ENCODE peak calls at places on chromosomes 4 and X, in four cellular contexts. X, I, D and A are unnamed samples.

GRCh38 chr4:110970642-110971041 is 347.8 kb upstream of the PITX2 start:
- DNase-seq in X (no peak), I (no peak), D (no peak), A (no peak)

GRCh38 chr4:25022198-25022597 is 8.5 kb downstream of the LGI2 start:
- DNase-seq in X (no peak), D (no peak), I (no peak), A (no peak)

GRCh38 chrX:106935175-106935574 is 15.0 kb downstream of the CLDN2 start:
- DNase-seq in D (no peak), X (no peak), I (no peak), A (no peak)

GRCh38 chr4:188109157-188109755 is at the start of gene TRIML2:
- DNase-seq in X (no peak), D (no peak), I (no peak), A (no peak)

GRCh38 chr4:6437682-6438264 is 34.6 kb downstream of the PPP2R2C start:
- DNase-seq in I (no peak), X (no peak), D (no peak), A (no peak)

GRCh38 chr4:112509243-112510190 is 6.5 kb downstream of the NEUROG2 start:
- DNase-seq in I (no peak), D (no peak), X (no peak), A (no peak)

GRCh38 chrX:119981286-119982070 is 37.9 kb upstream of the NKAP start:
- DNase-seq in X (no peak), I (no peak), D (no peak), A (no peak)

GRCh38 chr4:24793219-24794005 is 2.0 kb upstream of the SOD3 start:
- DNase-seq in D (no peak), I (no peak), X (no peak), A (no peak)

GRCh38 chr4:20326977-20327376 is 75.3 kb downstream of the SLIT2 start:
- DNase-seq in X (no peak), D (no peak), I (no peak), A (no peak)

GRCh38 chrX:76538860-76539259 is 111.3 kb downstream of the MAGEE1 start:
- DNase-seq in I (no peak), D (no peak), X (no peak), A (no peak)

GRCh38 chr4:20044502-20044911 is 207.2 kb upstream of the SLIT2 start:
- DNase-seq in D (no peak), I (no peak), X (peak; percentile 53), A (no peak)

GRCh38 chrX:53186363-53186762 is 38.6 kb downstream of the KDM5C start:
- DNase-seq in X (no peak), D (no peak), I (no peak), A (no peak)

GRCh38 chr4:123750044-123750443 is 353.4 kb downstream of the SPRY1 start:
- DNase-seq in D (no peak), X (peak; percentile 93), I (no peak), A (no peak)

GRCh38 chr4:67980512-67980911 is 17.2 kb upstream of the TMPRSS11A start:
- DNase-seq in I (no peak), D (no peak), X (no peak), A (no peak)

GRCh38 chrX:153731117-153731844 is 6.6 kb downstream of the ABCD1 start:
- DNase-seq in X (no peak), D (no peak), I (no peak), A (no peak)

GRCh38 chrX:154327026-154327820 is 31.6 kb downstream of the TKTL1 start:
- DNase-seq in X (no peak), I (no peak), D (no peak), A (no peak)

GRCh38 chr4:41369680-41370079 is 113.0 kb downstream of the UCHL1 start:
- DNase-seq in I (no peak), D (peak; percentile 46), X (peak; percentile 65), A (no peak)

GRCh38 chrX:42028113-42028512 is 104.8 kb upstream of the CASK start:
- DNase-seq in D (no peak), I (no peak), X (no peak), A (no peak)

GRCh38 chr4:37232315-37232714 is 12.2 kb upstream of the NWD2 start:
- DNase-seq in X (no peak), I (no peak), D (no peak), A (no peak)

GRCh38 chr4:90293320-90293719 is 166.1 kb downstream of the CCSER1 start:
- DNase-seq in I (no peak), D (no peak), X (no peak), A (no peak)

GRCh38 chr4:948101-948935 is 16.1 kb downstream of the TMEM175 start:
- DNase-seq in D (no peak), X (no peak), I (no peak), A (no peak)

DNA sequence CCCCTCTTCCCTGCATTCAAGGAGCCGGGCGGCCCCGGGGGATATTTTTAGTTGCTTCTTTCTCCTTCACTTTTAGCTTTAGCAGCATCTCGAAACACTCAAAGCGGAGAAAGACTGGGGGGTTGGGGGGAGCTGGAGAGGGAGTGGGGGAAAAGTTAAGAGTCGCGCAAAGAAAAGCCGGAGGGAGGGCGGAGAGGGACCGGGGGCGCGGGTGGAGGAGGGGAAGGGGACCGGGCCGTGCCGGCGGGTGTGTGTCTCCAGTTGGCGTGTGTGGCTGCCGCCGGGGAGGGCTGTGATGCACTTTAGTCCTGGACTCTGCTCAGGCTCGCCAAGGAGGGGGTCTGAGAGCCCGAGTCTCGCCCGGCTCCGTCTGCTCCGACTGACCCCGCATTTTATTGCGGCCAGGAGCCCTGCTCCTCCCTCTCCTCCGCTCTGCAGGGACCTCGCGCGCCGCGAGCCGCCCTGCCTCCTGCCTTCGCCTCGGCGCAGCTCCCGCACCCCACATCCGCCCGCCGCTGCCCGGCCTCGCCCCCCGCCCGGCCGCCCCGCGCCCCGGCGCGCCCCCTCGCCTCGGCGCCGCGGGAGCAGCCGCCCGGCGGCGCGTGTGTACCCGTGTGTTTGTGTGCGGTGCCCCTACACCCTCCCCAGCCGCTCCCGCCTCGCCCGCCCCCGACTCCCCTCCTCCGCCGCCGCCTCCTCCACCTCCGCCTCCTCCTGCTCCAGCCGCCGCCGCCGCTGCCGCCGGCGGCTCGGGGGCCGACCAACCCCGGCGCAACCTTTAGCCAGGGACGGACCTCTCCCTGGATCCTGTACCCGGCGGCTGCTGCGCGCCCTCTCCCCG is 1.4 kb downstream of the ZNF827 start:
- DNase-seq in I (peak; percentile 77), D (no peak), X (no peak), A (no peak)
- TF ChIP-seq CTCF in I (no peak), D (no peak), X (no peak), A (no peak)

GRCh38 chr4:102055805-102056204 is 265.3 kb downstream of the BANK1 start:
- DNase-seq in I (no peak), X (no peak), D (no peak), A (no peak)
- TF ChIP-seq CTCF in I (no peak), X (peak; percentile 7), D (no peak), A (no peak)

GRCh38 chr4:114384629-114385028 is 214.0 kb upstream of the UGT8 start:
- DNase-seq in D (no peak), I (peak; percentile 9), X (no peak), A (no peak)
- TF ChIP-seq CTCF in D (peak; percentile 22), I (peak; percentile 39), X (peak; percentile 57), A (no peak)

DNA sequence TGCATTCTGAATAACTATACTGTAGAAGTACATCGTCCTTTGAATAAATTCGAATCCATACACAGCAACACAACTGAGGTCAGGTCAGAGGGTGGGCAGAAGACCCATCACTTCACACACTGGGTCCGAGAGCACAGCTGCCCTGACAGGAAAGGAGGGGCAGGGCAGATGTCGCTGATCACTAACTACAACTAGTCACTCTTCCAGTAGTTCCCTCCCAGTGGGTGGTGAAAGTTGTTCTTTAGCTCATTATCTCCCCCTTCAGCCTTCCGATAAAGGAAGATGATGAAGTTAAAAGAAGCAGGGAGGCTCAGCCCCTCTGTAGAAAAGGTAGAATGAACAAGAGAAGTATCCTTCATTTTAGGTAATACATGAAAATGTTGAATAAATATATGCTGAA is 278.9 kb downstream of the INPP4B start:
- DNase-seq in D (no peak), X (no peak), I (peak; percentile 37), A (no peak)
- TF ChIP-seq CTCF in D (no peak), X (peak; percentile 23), I (peak; percentile 21), A (no peak)